ENCODE peak calls at places on chromosomes 3 and 15, in four cellular contexts. W, U, I and J are unnamed samples.

GRCh38 chr3:195224980-195225580 is 45.9 kb downstream of the XXYLT1 start:
- DNase-seq in W (no peak), U (no peak), I (peak; percentile 18), J (peak; percentile 33)

GRCh38 chr3:128170866-128171516 is 17.7 kb downstream of the EEFSEC start:
- DNase-seq in W (no peak), U (peak; percentile 78), I (no peak), J (no peak)

GRCh38 chr3:18810306-18810661 is 338.0 kb upstream of the KCNH8 start:
- DNase-seq in W (no peak), U (no peak), I (no peak), J (no peak)

GRCh38 chr3:112810561-112810960 is 36.1 kb downstream of the CD200R1L start:
- DNase-seq in W (no peak), U (no peak), I (no peak), J (no peak)

GRCh38 chr15:57969355-57969754 is 96.2 kb downstream of the ALDH1A2 start:
- DNase-seq in W (no peak), U (no peak), I (no peak), J (no peak)

GRCh38 chr3:38793721-38794120 is 22.3 kb downstream of the SCN10A start:
- DNase-seq in W (no peak), U (no peak), I (no peak), J (no peak)

GRCh38 chr3:9401986-9402385 is 4.6 kb downstream of the SETD5 start:
- DNase-seq in W (no peak), U (no peak), I (no peak), J (no peak)

GRCh38 chr15:78685925-78686324 is 44.9 kb upstream of the CHRNB4 start:
- DNase-seq in W (no peak), U (no peak), I (no peak), J (peak; percentile 2)

GRCh38 chr3:48630833-48631232 is 4.4 kb downstream of the SLC26A6 start:
- DNase-seq in W (no peak), U (no peak), I (no peak), J (no peak)

GRCh38 chr3:12158387-12159226 is at the start of gene TIMP4:
- DNase-seq in W (peak; percentile 62), U (peak; percentile 39), I (no peak), J (no peak)

GRCh38 chr3:32376098-32376497 is 15.6 kb upstream of the CMTM7 start:
- DNase-seq in W (no peak), U (no peak), I (no peak), J (no peak)

GRCh38 chr15:77753238-77753873 is 120.6 kb upstream of the LINGO1 start:
- DNase-seq in W (no peak), U (peak; percentile 46), I (no peak), J (no peak)